ENCODE peak calls at places on chromosomes 2 and 18, in eight cellular contexts. One of them, this sample, is unnamed.

GRCh38 chr18:14922965-14923565 is 175.1 kb downstream of the ANKRD30B start:
- DNase-seq in AG10803: no peak
- DNase-seq in kidney epithelial cell: no peak
- DNase-seq in AG04450: no peak
- DNase-seq in uterus: no peak
- DNase-seq in upper lobe of right lung: no peak
- DNase-seq in tibial artery: no peak
- DNase-seq in lower lobe of right lung: no peak
- DNase-seq in this sample: no peak

GRCh38 chr2:191869178-191869577 is 22.3 kb upstream of the CAVIN2 start:
- DNase-seq in AG10803: no peak
- DNase-seq in kidney epithelial cell: no peak
- DNase-seq in AG04450: no peak
- DNase-seq in uterus: no peak
- DNase-seq in upper lobe of right lung: no peak
- DNase-seq in tibial artery: no peak
- DNase-seq in lower lobe of right lung: no peak
- DNase-seq in this sample: no peak

GRCh38 chr2:160278889-160279196 is 78.8 kb upstream of the ITGB6 start:
- DNase-seq in AG10803: peak; percentile 46
- DNase-seq in kidney epithelial cell: no peak
- DNase-seq in AG04450: no peak
- DNase-seq in uterus: no peak
- DNase-seq in upper lobe of right lung: no peak
- DNase-seq in tibial artery: no peak
- DNase-seq in lower lobe of right lung: no peak
- DNase-seq in this sample: no peak

GRCh38 chr2:64447317-64448060 is 6.5 kb upstream of the LGALSL start:
- DNase-seq in AG10803: no peak
- DNase-seq in kidney epithelial cell: no peak
- DNase-seq in AG04450: no peak
- DNase-seq in uterus: peak; percentile 54
- DNase-seq in upper lobe of right lung: no peak
- DNase-seq in tibial artery: no peak
- DNase-seq in lower lobe of right lung: no peak
- DNase-seq in this sample: no peak

GRCh38 chr2:1687254-1687653 is 57.1 kb downstream of the PXDN start:
- DNase-seq in AG10803: no peak
- DNase-seq in kidney epithelial cell: no peak
- DNase-seq in AG04450: no peak
- DNase-seq in uterus: no peak
- DNase-seq in upper lobe of right lung: no peak
- DNase-seq in tibial artery: no peak
- DNase-seq in lower lobe of right lung: no peak
- DNase-seq in this sample: no peak

GRCh38 chr2:64630752-64631151 is 23.0 kb downstream of the SERTAD2 start:
- DNase-seq in AG10803: no peak
- DNase-seq in kidney epithelial cell: no peak
- DNase-seq in AG04450: no peak
- DNase-seq in uterus: no peak
- DNase-seq in upper lobe of right lung: no peak
- DNase-seq in tibial artery: no peak
- DNase-seq in lower lobe of right lung: no peak
- DNase-seq in this sample: peak; percentile 50

GRCh38 chr2:71559080-71559827 is 105.9 kb downstream of the DYSF start:
- DNase-seq in AG10803: no peak
- DNase-seq in kidney epithelial cell: no peak
- DNase-seq in AG04450: no peak
- DNase-seq in uterus: no peak
- DNase-seq in upper lobe of right lung: no peak
- DNase-seq in tibial artery: no peak
- DNase-seq in lower lobe of right lung: peak; percentile 16
- DNase-seq in this sample: no peak

GRCh38 chr2:179694963-179695362 is 166.4 kb downstream of the ZNF385B start:
- DNase-seq in AG10803: no peak
- DNase-seq in kidney epithelial cell: no peak
- DNase-seq in AG04450: no peak
- DNase-seq in uterus: no peak
- DNase-seq in upper lobe of right lung: no peak
- DNase-seq in tibial artery: no peak
- DNase-seq in lower lobe of right lung: no peak
- DNase-seq in this sample: no peak

GRCh38 chr2:19171409-19171808 is 187.0 kb downstream of the OSR1 start:
- DNase-seq in AG10803: no peak
- DNase-seq in kidney epithelial cell: no peak
- DNase-seq in AG04450: no peak
- DNase-seq in uterus: no peak
- DNase-seq in upper lobe of right lung: no peak
- DNase-seq in tibial artery: no peak
- DNase-seq in lower lobe of right lung: no peak
- DNase-seq in this sample: no peak

GRCh38 chr2:201261471-201261870 is 1.1 kb downstream of the CASP8 start:
- DNase-seq in AG10803: no peak
- DNase-seq in kidney epithelial cell: no peak
- DNase-seq in AG04450: no peak
- DNase-seq in uterus: no peak
- DNase-seq in upper lobe of right lung: no peak
- DNase-seq in tibial artery: no peak
- DNase-seq in lower lobe of right lung: no peak
- DNase-seq in this sample: no peak

GRCh38 chr2:7692657-7693161 is 775.5 kb downstream of the RNF144A start:
- DNase-seq in AG10803: peak; percentile 98
- DNase-seq in kidney epithelial cell: no peak
- DNase-seq in AG04450: no peak
- DNase-seq in uterus: no peak
- DNase-seq in upper lobe of right lung: no peak
- DNase-seq in tibial artery: peak; percentile 76
- DNase-seq in lower lobe of right lung: no peak
- DNase-seq in this sample: no peak

GRCh38 chr18:73944715-73945114 is 202.9 kb downstream of the FBXO15 start:
- DNase-seq in AG10803: no peak
- DNase-seq in kidney epithelial cell: no peak
- DNase-seq in AG04450: no peak
- DNase-seq in uterus: no peak
- DNase-seq in upper lobe of right lung: no peak
- DNase-seq in tibial artery: no peak
- DNase-seq in lower lobe of right lung: no peak
- DNase-seq in this sample: no peak

GRCh38 chr2:173159794-173160463 is 84.3 kb downstream of the MAP3K20 start:
- DNase-seq in AG10803: peak; percentile 98
- DNase-seq in kidney epithelial cell: peak; percentile 96
- DNase-seq in AG04450: peak; percentile 92
- DNase-seq in uterus: peak; percentile 88
- DNase-seq in upper lobe of right lung: peak; percentile 90
- DNase-seq in tibial artery: peak; percentile 97
- DNase-seq in lower lobe of right lung: peak; percentile 90
- DNase-seq in this sample: no peak

GRCh38 chr2:99634234-99634633 is 144.4 kb upstream of the REV1 start:
- DNase-seq in AG10803: no peak
- DNase-seq in kidney epithelial cell: no peak
- DNase-seq in AG04450: no peak
- DNase-seq in uterus: no peak
- DNase-seq in upper lobe of right lung: no peak
- DNase-seq in tibial artery: no peak
- DNase-seq in lower lobe of right lung: no peak
- DNase-seq in this sample: no peak

GRCh38 chr2:221100467-221101089 is 471.5 kb downstream of the EPHA4 start:
- DNase-seq in AG10803: no peak
- DNase-seq in kidney epithelial cell: peak; percentile 45
- DNase-seq in AG04450: no peak
- DNase-seq in uterus: no peak
- DNase-seq in upper lobe of right lung: no peak
- DNase-seq in tibial artery: no peak
- DNase-seq in lower lobe of right lung: no peak
- DNase-seq in this sample: no peak

GRCh38 chr2:234243871-234244565 is 193.5 kb downstream of the SPP2 start:
- DNase-seq in AG10803: no peak
- DNase-seq in kidney epithelial cell: no peak
- DNase-seq in AG04450: no peak
- DNase-seq in uterus: no peak
- DNase-seq in upper lobe of right lung: no peak
- DNase-seq in tibial artery: no peak
- DNase-seq in lower lobe of right lung: no peak
- DNase-seq in this sample: no peak

GRCh38 chr2:25757906-25758305 is 84.5 kb upstream of the DTNB start:
- DNase-seq in AG10803: no peak
- DNase-seq in kidney epithelial cell: no peak
- DNase-seq in AG04450: no peak
- DNase-seq in uterus: no peak
- DNase-seq in upper lobe of right lung: no peak
- DNase-seq in tibial artery: no peak
- DNase-seq in lower lobe of right lung: no peak
- DNase-seq in this sample: no peak

GRCh38 chr2:35454966-35455638 is 900.5 kb upstream of the CRIM1 start:
- DNase-seq in AG10803: no peak
- DNase-seq in kidney epithelial cell: peak; percentile 26
- DNase-seq in AG04450: no peak
- DNase-seq in uterus: no peak
- DNase-seq in upper lobe of right lung: no peak
- DNase-seq in tibial artery: no peak
- DNase-seq in lower lobe of right lung: no peak
- DNase-seq in this sample: no peak
- TF ChIP-seq CTCF in AG10803: no peak
- TF ChIP-seq CTCF in kidney epithelial cell: no peak
- TF ChIP-seq CTCF in AG04450: no peak
- TF ChIP-seq CTCF in uterus: no peak
- TF ChIP-seq CTCF in upper lobe of right lung: no peak
- TF ChIP-seq CTCF in tibial artery: no peak
- TF ChIP-seq CTCF in lower lobe of right lung: no peak
- TF ChIP-seq CTCF in this sample: peak; percentile 37

GRCh38 chr2:208037564-208038487 is 12.5 kb upstream of the PLEKHM3 start:
- DNase-seq in AG10803: no peak
- DNase-seq in kidney epithelial cell: no peak
- DNase-seq in AG04450: no peak
- DNase-seq in uterus: no peak
- DNase-seq in upper lobe of right lung: no peak
- DNase-seq in tibial artery: no peak
- DNase-seq in lower lobe of right lung: no peak
- DNase-seq in this sample: no peak

GRCh38 chr2:208031608-208032019 is 6.3 kb upstream of the PLEKHM3 start:
- DNase-seq in AG10803: peak; percentile 87
- DNase-seq in kidney epithelial cell: no peak
- DNase-seq in AG04450: peak; percentile 6
- DNase-seq in uterus: no peak
- DNase-seq in upper lobe of right lung: peak; percentile 67
- DNase-seq in tibial artery: no peak
- DNase-seq in lower lobe of right lung: peak; percentile 69
- DNase-seq in this sample: no peak

GRCh38 chr2:208034503-208035140 is 9.3 kb upstream of the PLEKHM3 start:
- DNase-seq in AG10803: no peak
- DNase-seq in kidney epithelial cell: no peak
- DNase-seq in AG04450: no peak
- DNase-seq in uterus: no peak
- DNase-seq in upper lobe of right lung: no peak
- DNase-seq in tibial artery: no peak
- DNase-seq in lower lobe of right lung: no peak
- DNase-seq in this sample: no peak

GRCh38 chr2:208036357-208036756 is 11.0 kb upstream of the PLEKHM3 start:
- DNase-seq in AG10803: no peak
- DNase-seq in kidney epithelial cell: no peak
- DNase-seq in AG04450: no peak
- DNase-seq in uterus: no peak
- DNase-seq in upper lobe of right lung: no peak
- DNase-seq in tibial artery: no peak
- DNase-seq in lower lobe of right lung: no peak
- DNase-seq in this sample: no peak

GRCh38 chr2:208033701-208034502 is 8.6 kb upstream of the PLEKHM3 start:
- DNase-seq in AG10803: no peak
- DNase-seq in kidney epithelial cell: peak; percentile 62
- DNase-seq in AG04450: no peak
- DNase-seq in uterus: peak; percentile 18
- DNase-seq in upper lobe of right lung: peak; percentile 69
- DNase-seq in tibial artery: no peak
- DNase-seq in lower lobe of right lung: peak; percentile 66
- DNase-seq in this sample: no peak
- TF ChIP-seq CTCF in AG10803: no peak
- TF ChIP-seq CTCF in kidney epithelial cell: peak; percentile 25
- TF ChIP-seq CTCF in AG04450: no peak
- TF ChIP-seq CTCF in uterus: no peak
- TF ChIP-seq CTCF in upper lobe of right lung: peak; percentile 52
- TF ChIP-seq CTCF in tibial artery: peak; percentile 12
- TF ChIP-seq CTCF in lower lobe of right lung: peak; percentile 57
- TF ChIP-seq CTCF in this sample: peak; percentile 36

DNA sequence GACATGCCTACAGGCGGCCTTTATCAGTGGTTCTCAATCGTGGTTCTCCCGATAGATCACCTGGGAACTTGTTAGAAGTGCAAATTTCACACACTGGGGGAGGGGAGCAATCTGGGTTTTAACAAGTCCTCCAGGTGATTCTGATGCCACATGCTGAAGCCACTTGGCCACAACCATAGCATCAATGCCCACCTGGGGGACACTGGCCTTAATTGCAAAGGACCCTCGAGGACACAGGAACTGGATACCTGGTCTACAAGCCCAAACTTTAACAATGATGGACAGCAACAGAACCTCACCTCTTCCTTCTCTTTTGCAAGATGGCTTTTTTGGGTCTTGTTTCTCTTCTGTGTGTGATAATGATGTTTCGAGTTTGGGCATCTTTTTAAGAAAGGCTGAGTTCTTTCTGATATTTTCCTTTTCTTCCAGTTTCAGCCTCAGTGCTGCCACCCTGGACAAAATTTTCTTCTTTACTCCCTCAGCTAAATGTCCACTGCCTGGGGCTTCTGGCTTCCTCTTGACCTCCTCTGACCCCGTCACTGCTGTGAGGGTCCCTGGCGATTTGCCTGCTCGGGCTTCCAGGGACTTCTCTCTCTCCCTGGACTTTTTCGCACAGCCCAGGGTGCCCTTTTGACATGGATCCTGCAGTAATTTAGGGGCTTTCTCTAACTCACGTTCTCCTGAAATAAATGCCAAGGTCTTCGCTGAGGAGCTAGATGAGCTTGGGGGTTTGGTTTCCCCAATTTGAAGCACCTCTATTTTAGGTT is 94.2 kb downstream of the ALPK2 start:
- DNase-seq in AG10803: no peak
- DNase-seq in kidney epithelial cell: no peak
- DNase-seq in AG04450: no peak
- DNase-seq in uterus: no peak
- DNase-seq in upper lobe of right lung: no peak
- DNase-seq in tibial artery: no peak
- DNase-seq in lower lobe of right lung: no peak
- DNase-seq in this sample: no peak
- TF ChIP-seq CTCF in AG10803: no peak
- TF ChIP-seq CTCF in kidney epithelial cell: no peak
- TF ChIP-seq CTCF in AG04450: no peak
- TF ChIP-seq CTCF in uterus: no peak
- TF ChIP-seq CTCF in upper lobe of right lung: no peak
- TF ChIP-seq CTCF in tibial artery: no peak
- TF ChIP-seq CTCF in lower lobe of right lung: no peak
- TF ChIP-seq CTCF in this sample: no peak

DNA sequence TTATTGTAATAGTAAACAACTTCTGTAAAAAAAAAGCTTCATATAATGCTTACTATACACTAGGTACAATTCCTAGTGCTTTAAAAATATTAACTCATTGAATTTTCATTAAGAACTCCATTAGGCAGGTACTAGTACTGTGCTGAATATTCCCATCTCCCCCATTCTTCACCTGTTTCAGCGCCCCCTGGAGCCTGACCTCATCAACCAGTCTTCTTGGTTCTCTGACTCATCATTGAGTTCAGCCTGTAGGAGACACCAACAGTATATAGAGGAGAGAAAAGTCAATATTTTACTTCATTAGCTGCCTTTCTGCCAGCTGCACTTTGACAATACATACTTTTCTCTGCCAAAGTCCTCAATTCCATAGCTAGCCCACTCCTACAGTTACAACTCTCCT is 1009.9 kb upstream of the KLHL29 start:
- DNase-seq in AG10803: no peak
- DNase-seq in kidney epithelial cell: no peak
- DNase-seq in AG04450: no peak
- DNase-seq in uterus: no peak
- DNase-seq in upper lobe of right lung: no peak
- DNase-seq in tibial artery: no peak
- DNase-seq in lower lobe of right lung: no peak
- DNase-seq in this sample: no peak
- TF ChIP-seq CTCF in AG10803: no peak
- TF ChIP-seq CTCF in kidney epithelial cell: peak; percentile 43
- TF ChIP-seq CTCF in AG04450: no peak
- TF ChIP-seq CTCF in uterus: no peak
- TF ChIP-seq CTCF in upper lobe of right lung: no peak
- TF ChIP-seq CTCF in tibial artery: no peak
- TF ChIP-seq CTCF in lower lobe of right lung: no peak
- TF ChIP-seq CTCF in this sample: no peak

This sample was measured in type B pancreatic cell.